ENCODE peak calls at places on chromosome X, in seven cellular contexts. G is fibroblast of mammary gland, N is IMR-90, K is endothelial cell of umbilical vein, J is sigmoid colon, O is colonic mucosa, T is cardiac fibroblast. S is an unnamed sample.

GRCh38 chrX:145003443-145003842 is 243.9 kb upstream of the SPANXN1 start:
- DNase-seq in O (no peak), G (no peak), K (no peak), N (no peak), J (no peak), T (peak), S (no peak)

GRCh38 chrX:155056877-155057792 is 13.8 kb downstream of the CMC4 start:
- DNase-seq in J (peak), G (peak), K (peak), T (peak), O (peak), N (peak), S (peak)

GRCh38 chrX:18173494-18174180 is 47.0 kb downstream of the BEND2 start:
- DNase-seq in K (no peak), J (no peak), T (no peak), O (no peak), G (no peak), N (no peak), S (no peak)

GRCh38 chrX:123961268-123962005 is at the start of gene STAG2:
- DNase-seq in O (peak), J (peak), T (peak), K (peak), G (peak), N (peak), S (peak)

GRCh38 chrX:23797371-23798128 is 14.6 kb downstream of the SAT1 start:
- DNase-seq in O (peak), G (no peak), K (peak), N (no peak), J (no peak), T (no peak), S (peak)

GRCh38 chrX:102976290-102976689 is 39.2 kb downstream of the RAB40AL start:
- DNase-seq in K (no peak), O (no peak), N (peak), T (peak), J (no peak), G (peak), S (no peak)

GRCh38 chrX:153725039-153725831 is 579 bp downstream of the ABCD1 start:
- DNase-seq in J (no peak), K (no peak), O (no peak), N (no peak), T (no peak), G (no peak), S (no peak)

GRCh38 chrX:48636286-48636685 is 39.0 kb downstream of the WDR13 start:
- DNase-seq in G (no peak), N (no peak), J (no peak), K (no peak), T (no peak), O (no peak), S (no peak)

GRCh38 chrX:122739770-122740169 is 444.3 kb upstream of the GRIA3 start:
- DNase-seq in J (no peak), G (no peak), N (no peak), O (no peak), K (no peak), T (peak), S (no peak)

GRCh38 chrX:39689374-39690104 is 408.2 kb downstream of the BCOR start:
- DNase-seq in K (no peak), T (no peak), O (peak), J (no peak), G (no peak), N (no peak), S (no peak)

GRCh38 chrX:23381688-23382087 is 47.0 kb downstream of the PTCHD1 start:
- DNase-seq in K (peak), J (no peak), G (no peak), T (no peak), N (no peak), O (no peak), S (no peak)

GRCh38 chrX:39204945-39205344 is 403.7 kb downstream of the MID1IP1 start:
- DNase-seq in T (no peak), J (no peak), N (no peak), K (no peak), G (no peak), O (no peak), S (no peak)

GRCh38 chrX:35919536-35920309 is at the start of gene CFAP47:
- DNase-seq in O (peak), K (no peak), J (no peak), G (no peak), T (no peak), N (no peak), S (peak)

GRCh38 chrX:14528629-14529287 is 578 bp upstream of the GLRA2 start:
- DNase-seq in G (peak), N (peak), T (peak), O (peak), K (no peak), J (peak), S (peak)

GRCh38 chrX:50036481-50036880 is 114.1 kb downstream of the CLCN5 start:
- DNase-seq in G (no peak), K (peak), J (no peak), N (no peak), T (peak), O (no peak), S (no peak)

GRCh38 chrX:23803931-23804381 is 21.0 kb downstream of the SAT1 start:
- DNase-seq in N (peak), J (peak), G (peak), O (peak), K (peak), T (peak), S (peak)

GRCh38 chrX:150514462-150514861 is 54.0 kb upstream of the MTM1 start:
- DNase-seq in N (no peak), O (no peak), T (no peak), J (no peak), K (no peak), G (no peak), S (no peak)

GRCh38 chrX:130055103-130055502 is 55.2 kb downstream of the ELF4 start:
- DNase-seq in N (peak), T (peak), G (peak), O (no peak), K (no peak), J (no peak), S (no peak)

GRCh38 chrX:123665197-123665596 is 67.7 kb downstream of the THOC2 start:
- DNase-seq in K (no peak), G (peak), O (no peak), T (peak), J (no peak), N (no peak), S (no peak)

GRCh38 chrX:95703696-95704095 is 980.9 kb upstream of the DIAPH2 start:
- DNase-seq in T (peak), G (peak), N (no peak), O (no peak), K (no peak), J (no peak), S (no peak)

GRCh38 chrX:44228621-44229020 is 114.9 kb downstream of the EFHC2 start:
- DNase-seq in G (no peak), J (no peak), N (no peak), T (no peak), K (no peak), O (no peak), S (no peak)

GRCh38 chrX:131397891-131398290 is 108.8 kb upstream of the IGSF1 start:
- DNase-seq in N (no peak), G (no peak), J (no peak), K (no peak), O (no peak), T (no peak), S (no peak)

GRCh38 chrX:11533211-11533651 is 132.5 kb downstream of the ARHGAP6 start:
- DNase-seq in J (no peak), K (peak), O (no peak), T (peak), G (peak), N (peak), S (peak)

GRCh38 chrX:107827137-107827831 is 1.6 kb downstream of the MID2 start:
- DNase-seq in K (peak), J (no peak), G (peak), T (peak), O (no peak), N (no peak), S (no peak)

GRCh38 chrX:120308558-120308957 is 2.7 kb downstream of the TMEM255A start:
- DNase-seq in T (no peak), N (no peak), J (no peak), K (no peak), O (no peak), G (no peak), S (no peak)

GRCh38 chrX:30851459-30851858 is 37.6 kb downstream of the TAB3 start:
- DNase-seq in O (no peak), K (no peak), G (no peak), N (no peak), J (no peak), T (no peak), S (no peak)

DNA sequence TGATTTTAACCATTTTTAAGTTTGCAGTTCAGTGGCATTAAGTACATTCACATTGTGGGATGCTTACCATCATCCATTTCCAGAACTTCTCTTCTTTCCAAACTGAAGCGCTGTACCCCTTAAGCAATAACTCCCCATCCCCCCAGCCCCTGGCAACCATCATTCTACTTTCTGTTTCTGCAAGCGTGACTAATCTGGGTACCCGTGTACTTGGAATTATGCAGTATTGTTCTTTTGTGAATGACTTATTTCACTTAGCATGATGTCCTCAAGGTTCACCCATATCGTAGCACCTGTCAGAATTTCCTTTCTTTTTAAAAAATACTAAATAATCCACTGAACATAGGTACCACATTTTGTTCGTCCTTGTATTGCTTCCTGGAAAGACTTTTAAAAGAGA is 32.9 kb downstream of the USP9X start:
- DNase-seq in K (no peak), O (no peak), G (no peak), T (no peak), N (no peak), J (no peak), S (no peak)
- H3K4me3 ChIP-seq in K (no peak), O (no peak), G (no peak), T (no peak), N (no peak), J (no peak), S (no peak)

DNA sequence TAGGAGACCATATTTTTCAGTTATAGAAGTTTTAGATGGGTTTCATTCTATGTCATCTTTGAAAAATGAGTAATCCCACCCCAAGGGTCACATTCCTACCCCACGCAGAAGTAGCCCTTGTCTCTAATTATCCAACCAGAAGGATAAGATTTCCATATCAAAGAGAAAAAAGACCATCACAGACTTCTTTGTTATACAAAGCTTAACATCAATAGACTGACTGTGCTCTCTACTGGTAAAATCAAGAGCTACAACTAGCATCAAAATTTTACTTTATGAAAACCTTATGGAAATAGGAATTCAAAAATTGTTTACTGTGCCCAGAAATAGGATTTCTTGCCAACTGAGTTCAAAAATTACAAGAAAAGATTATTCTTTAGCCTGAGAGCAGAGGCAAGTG is 24.9 kb downstream of the TNMD start:
- DNase-seq in K (peak), N (no peak), O (no peak), T (peak), G (no peak), J (no peak), S (no peak)
- TF ChIP-seq CTCF in K (no peak), N (peak), O (no peak), T (no peak), G (peak), J (no peak), S (no peak)

GRCh38 chrX:633655-634305 is 3.2 kb downstream of the SHOX start:
- DNase-seq in N (no peak), K (no peak), O (no peak), T (peak), G (no peak), J (peak), S (no peak)

GRCh38 chrX:632391-633042 is 1.9 kb downstream of the SHOX start:
- DNase-seq in J (no peak), G (no peak), T (peak), O (no peak), N (no peak), K (no peak), S (no peak)

GRCh38 chrX:635428-636192 is 5.0 kb downstream of the SHOX start:
- DNase-seq in N (no peak), T (no peak), K (no peak), G (no peak), O (no peak), J (no peak), S (no peak)

GRCh38 chrX:633043-633654 is 2.6 kb downstream of the SHOX start:
- DNase-seq in N (no peak), K (no peak), G (no peak), O (no peak), J (no peak), T (no peak), S (no peak)

GRCh38 chrX:634306-634958 is 3.8 kb downstream of the SHOX start:
- DNase-seq in O (no peak), G (no peak), T (peak), J (peak), K (no peak), N (no peak), S (no peak)
- H3K4me3 ChIP-seq in O (no peak), G (no peak), T (no peak), J (no peak), K (no peak), N (no peak), S (no peak)

GRCh38 chrX:74537011-74537390 is 77.4 kb downstream of the RLIM start:
- DNase-seq in N (peak), K (peak), G (peak), O (no peak), T (peak), J (no peak), S (no peak)

GRCh38 chrX:74535633-74536141 is 78.7 kb downstream of the RLIM start:
- DNase-seq in T (peak), G (peak), J (peak), K (peak), O (peak), N (peak), S (peak)

GRCh38 chrX:74536142-74537010 is 78.0 kb downstream of the RLIM start:
- DNase-seq in K (peak), T (peak), O (peak), J (peak), G (peak), N (peak), S (peak)

GRCh38 chrX:74534569-74535038 is 79.8 kb downstream of the RLIM start:
- DNase-seq in G (peak), K (no peak), O (no peak), T (peak), N (peak), J (no peak), S (no peak)

GRCh38 chrX:74535211-74535621 is 79.2 kb downstream of the RLIM start:
- DNase-seq in G (peak), K (no peak), O (peak), J (no peak), N (peak), T (peak), S (peak)
- TF ChIP-seq CTCF in G (peak), K (peak), O (no peak), J (no peak), N (peak), T (peak), S (no peak)

DNA sequence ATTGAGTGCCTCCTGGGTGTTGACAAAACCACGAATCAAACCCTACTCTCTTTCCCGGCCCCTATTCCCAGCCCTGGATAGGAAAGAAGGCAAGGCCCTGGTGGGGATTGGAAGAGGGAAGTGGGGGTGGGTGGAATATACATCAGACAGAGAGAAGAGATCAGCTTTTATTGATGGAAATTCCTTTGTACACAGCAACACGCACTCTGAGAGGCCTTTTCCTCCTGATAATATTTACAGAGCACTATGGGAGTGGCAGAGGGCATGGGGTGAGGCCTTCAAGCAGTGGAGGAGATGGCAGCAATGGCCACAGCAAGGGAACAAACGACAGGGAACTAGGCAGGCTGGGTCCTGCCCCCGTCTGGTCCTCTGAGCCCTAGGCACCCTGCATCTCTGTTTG is 15.2 kb downstream of the IQSEC2 start:
- DNase-seq in T (no peak), O (peak), G (no peak), K (no peak), N (no peak), J (no peak), S (no peak)
- H3K4me3 ChIP-seq in T (no peak), O (no peak), G (no peak), K (no peak), N (no peak), J (no peak), S (no peak)